ENCODE peak calls at places on chromosome 7, in five cellular contexts. V is OCI-LY7, G is GM23338, K is A549, C is Karpas-422. Z is an unnamed sample. For H3K4me1, the result is how much of the 10 kb centered on the place peaks cover.

GRCh38 chr7:151657173-151657572 is 137.5 kb upstream of the RHEB start:
- DNase-seq in G (no peak), V (no peak), C (no peak), K (no peak), Z (peak)

GRCh38 chr7:100894860-100895700 is 608 bp downstream of the ACHE start:
- DNase-seq in G (peak), C (peak), K (no peak), V (peak), Z (peak)

GRCh38 chr7:94060772-94061171 is 56.6 kb upstream of the BET1 start:
- DNase-seq in V (no peak), K (no peak), C (no peak), G (no peak), Z (peak)

GRCh38 chr7:20786779-20787651 is at the start of gene SP8:
- DNase-seq in K (peak), V (no peak), C (no peak), G (peak), Z (peak)

GRCh38 chr7:122988333-122988732 is 7.2 kb downstream of the TAS2R16 start:
- DNase-seq in V (no peak), C (no peak), G (no peak), K (no peak), Z (no peak)

GRCh38 chr7:20784311-20785210 is 2.1 kb downstream of the SP8 start:
- DNase-seq in K (peak), G (peak), V (no peak), C (no peak), Z (peak)

GRCh38 chr7:159109092-159110035 is 35.3 kb downstream of the VIPR2 start:
- DNase-seq in K (no peak), V (no peak), G (no peak), C (no peak), Z (no peak)

GRCh38 chr7:81029523-81029922 is 110.7 kb upstream of the SEMA3C start:
- DNase-seq in V (no peak), K (no peak), G (no peak), C (no peak), Z (no peak)

GRCh38 chr7:120502132-120502531 is 229.2 kb downstream of the KCND2 start:
- DNase-seq in V (no peak), G (peak), K (no peak), C (no peak), Z (no peak)

GRCh38 chr7:17239046-17239445 is 59.4 kb upstream of the AHR start:
- DNase-seq in C (no peak), G (no peak), K (no peak), V (no peak), Z (no peak)

GRCh38 chr7:65002972-65003585 is 3.4 kb downstream of the ERV3-1 start:
- DNase-seq in G (no peak), K (no peak), C (peak), V (no peak), Z (no peak)
- H3K4me1 ChIP-seq in G (under half), K (under half), C (under half), V (half or more), Z (under half)

DNA sequence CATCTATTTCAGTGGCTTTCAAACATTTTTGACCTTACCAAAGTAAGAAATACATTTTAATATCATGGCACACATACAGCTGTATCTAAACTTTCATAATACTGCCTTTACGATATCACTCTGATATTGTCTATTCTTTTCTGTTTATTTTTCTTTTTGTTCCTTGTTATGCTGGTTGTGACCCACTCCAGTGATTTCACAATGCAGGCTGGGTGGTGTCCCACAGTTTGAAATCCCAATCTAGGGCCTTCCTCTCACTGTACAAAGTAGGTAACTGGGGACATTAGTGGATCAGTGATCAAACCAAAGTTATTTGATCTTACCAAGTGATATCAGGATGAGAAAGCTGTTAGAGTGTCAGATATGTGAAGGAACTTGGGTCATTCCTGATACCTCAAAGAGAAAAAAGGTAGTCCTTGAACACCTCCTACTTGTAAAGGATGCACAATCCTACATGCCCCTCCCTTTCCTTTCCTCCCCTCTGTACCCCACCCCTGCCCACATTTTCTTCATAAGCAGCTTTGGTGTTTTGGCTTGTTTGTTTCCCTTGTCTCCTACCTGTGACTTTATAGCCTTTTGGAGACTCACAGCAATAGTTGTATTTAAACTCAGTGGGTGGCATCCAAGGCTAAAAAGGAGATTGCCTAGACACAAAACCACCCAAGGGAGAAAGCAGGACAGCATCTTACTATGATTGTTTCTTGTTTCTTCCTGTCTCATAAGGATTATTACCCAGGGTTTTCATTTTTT is 63.2 kb downstream of the EGFR start:
- DNase-seq in G (no peak), C (no peak), V (no peak), K (no peak), Z (peak)
- H3K4me1 ChIP-seq in G (under half), C (half or more), V (under half), K (half or more), Z (under half)

DNA sequence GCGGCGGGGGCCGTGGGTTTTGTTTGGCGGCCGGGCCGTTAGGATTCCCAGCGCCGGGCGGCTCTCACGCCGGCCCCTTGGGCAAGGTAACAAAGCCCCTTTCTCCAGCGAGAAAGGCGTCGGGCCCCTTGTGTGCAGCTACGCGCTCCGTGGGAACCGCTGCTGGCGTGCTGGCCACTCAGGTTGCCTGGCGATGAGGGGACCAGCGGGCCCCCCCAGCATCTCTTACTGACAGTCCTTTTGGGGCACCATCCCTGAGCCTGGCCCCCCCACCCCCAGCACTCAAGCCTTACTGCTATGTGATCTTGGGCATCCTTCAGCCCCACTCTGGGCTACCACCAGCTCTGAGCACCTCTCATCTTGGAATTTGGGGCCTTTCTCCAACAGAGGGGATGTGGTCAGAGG is 1.8 kb downstream of the LFNG start:
- DNase-seq in V (no peak), G (no peak), K (no peak), C (no peak), Z (no peak)
- H3K4me1 ChIP-seq in V (under half), G (half or more), K (half or more), C (under half), Z (under half)

DNA sequence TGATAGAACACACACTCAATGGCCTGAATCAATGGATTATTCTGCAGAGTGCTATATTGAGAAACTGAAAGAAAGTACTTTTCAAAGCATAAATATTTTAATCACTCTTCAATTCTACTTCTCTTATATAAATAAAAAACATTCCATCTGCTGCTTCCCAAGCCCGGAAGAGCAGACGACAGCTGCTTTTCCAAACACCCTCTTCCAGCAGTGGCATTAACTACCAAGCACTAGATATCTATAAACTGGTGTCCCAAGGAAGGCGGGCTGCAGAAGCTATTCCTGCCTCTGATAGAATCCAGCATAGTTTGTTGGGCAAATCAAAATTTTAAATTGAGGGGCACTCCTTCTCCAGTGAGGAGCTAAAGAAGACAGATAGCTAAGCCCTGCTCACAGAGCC is 285.0 kb upstream of the AOAH start:
- DNase-seq in V (no peak), G (no peak), K (no peak), C (no peak), Z (no peak)
- H3K4me1 ChIP-seq in V (under half), G (under half), K (under half), C (under half), Z (under half)

GRCh38 chr7:156376317-156376716 is 264.3 kb upstream of the RNF32 start:
- DNase-seq in G (no peak), C (peak), V (no peak), K (no peak), Z (no peak)

GRCh38 chr7:156379242-156380070 is 261.1 kb upstream of the RNF32 start:
- DNase-seq in V (no peak), G (no peak), K (no peak), C (no peak), Z (no peak)

GRCh38 chr7:156378806-156379205 is 261.8 kb upstream of the RNF32 start:
- DNase-seq in K (no peak), C (no peak), V (no peak), G (no peak), Z (no peak)

GRCh38 chr7:156383526-156383925 is 257.0 kb upstream of the RNF32 start:
- DNase-seq in C (no peak), K (no peak), V (no peak), G (no peak), Z (no peak)

GRCh38 chr7:156380261-156380660 is 260.3 kb upstream of the RNF32 start:
- DNase-seq in C (no peak), G (no peak), V (no peak), K (no peak), Z (no peak)
- H3K4me1 ChIP-seq in C (under half), G (under half), V (under half), K (under half), Z (under half)

GRCh38 chr7:40802497-40802896 is 667.7 kb downstream of the SUGCT start:
- DNase-seq in V (no peak), K (no peak), G (no peak), C (no peak), Z (no peak)

GRCh38 chr7:40804477-40805215 is 669.8 kb downstream of the SUGCT start:
- DNase-seq in G (no peak), C (no peak), V (no peak), K (no peak), Z (peak)

GRCh38 chr7:40798612-40799011 is 663.8 kb downstream of the SUGCT start:
- DNase-seq in K (no peak), C (no peak), G (no peak), V (no peak), Z (no peak)

GRCh38 chr7:40799493-40800406 is 664.9 kb downstream of the SUGCT start:
- DNase-seq in G (peak), K (no peak), C (no peak), V (no peak), Z (peak)

DNA sequence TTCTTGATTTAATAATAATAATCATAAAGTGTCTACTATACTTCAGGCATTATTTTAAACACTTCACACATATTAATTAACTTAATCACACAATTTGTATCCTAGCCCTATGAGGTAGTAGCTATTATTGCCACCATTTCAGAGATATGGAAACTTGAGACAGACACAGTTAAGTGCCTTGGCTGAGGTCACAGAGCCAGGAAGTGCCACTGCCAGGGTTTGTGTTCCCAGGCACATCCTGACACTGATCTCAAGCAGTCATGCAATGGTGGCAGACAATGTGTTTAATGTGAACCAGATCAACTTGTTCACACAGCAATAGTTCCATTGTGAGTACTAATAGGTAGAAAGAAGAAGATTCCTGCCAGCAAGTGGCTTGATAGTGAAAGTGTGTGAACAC is 666.0 kb downstream of the SUGCT start:
- DNase-seq in C (no peak), K (no peak), G (no peak), V (no peak), Z (no peak)
- H3K4me1 ChIP-seq in C (under half), K (under half), G (under half), V (under half), Z (under half)

GRCh38 chr7:70706698-70707097 is 425.2 kb upstream of the GALNT17 start:
- DNase-seq in G (no peak), C (no peak), V (no peak), K (no peak), Z (no peak)
- H3K4me1 ChIP-seq in G (half or more), C (under half), V (under half), K (under half), Z (under half)

GRCh38 chr7:24826662-24827020 is 69.4 kb upstream of the GSDME start:
- DNase-seq in K (no peak), V (no peak), C (no peak), G (no peak), Z (no peak)
- H3K4me1 ChIP-seq in K (half or more), V (half or more), C (half or more), G (under half), Z (half or more)

DNA sequence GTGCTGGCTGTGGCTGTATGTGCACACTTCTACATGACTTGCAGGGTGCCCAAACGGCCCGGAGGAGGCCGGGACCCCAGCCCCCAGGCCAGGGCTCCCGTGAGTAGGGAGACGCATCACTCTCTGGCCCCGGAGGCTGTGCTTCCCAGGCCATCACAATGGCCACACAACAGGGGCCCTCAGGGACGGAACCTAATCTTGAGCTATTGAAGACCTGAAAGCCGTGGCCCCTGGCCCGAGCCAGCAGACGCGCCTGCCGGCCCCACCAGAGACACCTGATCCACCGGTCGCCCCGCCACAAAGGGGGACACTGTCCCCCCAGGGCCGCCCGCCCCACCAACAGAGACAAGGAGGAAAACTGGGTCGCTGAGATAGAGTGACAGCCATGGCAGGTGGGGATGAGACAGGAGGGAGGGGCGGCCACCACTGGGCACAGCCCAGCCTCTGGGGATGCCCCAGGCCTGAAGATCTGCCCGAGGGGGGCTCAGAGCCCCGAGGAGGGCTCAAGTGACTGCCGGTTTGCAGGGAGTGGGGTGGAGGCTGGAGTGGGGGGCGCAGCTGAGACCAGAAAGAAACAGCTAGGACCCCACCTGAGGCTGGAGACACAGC is 10.2 kb upstream of the LFNG start:
- DNase-seq in K (no peak), G (no peak), V (no peak), C (no peak), Z (no peak)
- H3K4me1 ChIP-seq in K (under half), G (under half), V (half or more), C (under half), Z (under half)

DNA sequence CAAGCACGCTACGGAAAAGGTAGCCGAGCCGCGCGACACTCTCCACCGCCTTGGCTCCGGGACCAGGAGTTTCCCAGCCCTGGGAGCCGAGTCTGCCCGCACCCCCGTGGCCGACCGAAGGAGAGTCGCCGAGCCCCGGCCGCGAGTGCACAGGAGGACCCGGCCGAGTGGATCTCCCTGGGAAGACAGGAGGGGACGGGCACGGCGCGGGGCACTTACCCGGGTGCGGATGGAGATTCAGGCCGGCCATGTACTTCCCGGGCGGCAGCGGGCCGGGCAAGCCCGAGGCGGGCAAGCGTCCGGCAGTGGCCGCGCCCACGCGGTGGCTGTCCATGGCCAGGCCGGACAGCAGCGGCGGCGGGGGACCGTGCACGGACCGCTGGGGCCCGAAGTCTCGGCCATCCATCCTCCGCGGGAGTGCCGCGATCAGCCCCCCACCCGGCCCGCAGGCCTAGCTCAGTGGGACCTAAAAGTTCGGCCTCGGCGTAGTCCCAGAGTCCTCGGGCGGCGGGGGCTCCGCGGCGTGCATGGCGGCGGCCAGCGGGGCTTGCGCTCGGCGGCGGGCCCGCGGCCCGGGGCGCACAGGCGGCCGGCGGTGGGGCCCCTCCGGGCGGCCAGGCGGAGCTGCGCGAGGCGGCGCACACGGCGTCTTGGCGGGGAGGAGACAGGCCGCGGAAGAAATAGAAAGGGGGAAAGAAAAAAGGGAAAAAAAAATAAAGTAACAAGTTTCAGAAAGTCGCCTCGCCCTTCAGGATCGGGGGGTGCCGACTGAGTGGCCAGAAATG is 2.6 kb downstream of the TNRC18 start:
- DNase-seq in V (no peak), C (no peak), G (no peak), K (peak), Z (peak)
- H3K4me1 ChIP-seq in V (under half), C (under half), G (under half), K (under half), Z (under half)

Z was measured in GM23248.